ENCODE peak calls at places on chromosomes 6 and 20, in eight cellular contexts. One of them, this sample, is unnamed.

GRCh38 chr6:36984581-36985383 is 1.2 kb downstream of the MTCH1 start:
- DNase-seq in heart right ventricle: no peak
- DNase-seq in endothelial cell of umbilical vein: peak; percentile 68
- DNase-seq in PC-3: peak; percentile 61
- DNase-seq in heart left ventricle: no peak
- DNase-seq in psoas muscle: peak; percentile 57
- DNase-seq in tibial artery: peak; percentile 77
- DNase-seq in suprapubic skin: no peak
- DNase-seq in this sample: peak; percentile 47

GRCh38 chr20:22966787-22967464 is 68.2 kb upstream of the SSTR4 start:
- DNase-seq in heart right ventricle: no peak
- DNase-seq in tibial artery: no peak
- DNase-seq in heart left ventricle: no peak
- DNase-seq in endothelial cell of umbilical vein: no peak
- DNase-seq in PC-3: no peak
- DNase-seq in suprapubic skin: no peak
- DNase-seq in psoas muscle: no peak
- DNase-seq in this sample: no peak

GRCh38 chr6:79570129-79570801 is 33.0 kb upstream of the LCA5 start:
- DNase-seq in suprapubic skin: no peak
- DNase-seq in tibial artery: no peak
- DNase-seq in heart left ventricle: no peak
- DNase-seq in heart right ventricle: no peak
- DNase-seq in PC-3: peak; percentile 76
- DNase-seq in endothelial cell of umbilical vein: peak; percentile 70
- DNase-seq in psoas muscle: no peak
- DNase-seq in this sample: peak; percentile 42

GRCh38 chr6:37320649-37321048 is 33.1 kb upstream of the RNF8 start:
- DNase-seq in suprapubic skin: no peak
- DNase-seq in tibial artery: no peak
- DNase-seq in PC-3: no peak
- DNase-seq in endothelial cell of umbilical vein: no peak
- DNase-seq in psoas muscle: no peak
- DNase-seq in heart right ventricle: no peak
- DNase-seq in heart left ventricle: no peak
- DNase-seq in this sample: no peak

GRCh38 chr20:32113861-32114260 is 4.3 kb downstream of the TM9SF4 start:
- DNase-seq in psoas muscle: no peak
- DNase-seq in tibial artery: no peak
- DNase-seq in endothelial cell of umbilical vein: no peak
- DNase-seq in PC-3: no peak
- DNase-seq in suprapubic skin: no peak
- DNase-seq in heart left ventricle: no peak
- DNase-seq in heart right ventricle: no peak
- DNase-seq in this sample: no peak

GRCh38 chr6:23650676-23651075 is 475.3 kb upstream of the NRSN1 start:
- DNase-seq in psoas muscle: no peak
- DNase-seq in tibial artery: no peak
- DNase-seq in heart right ventricle: no peak
- DNase-seq in PC-3: peak; percentile 8
- DNase-seq in heart left ventricle: no peak
- DNase-seq in suprapubic skin: no peak
- DNase-seq in endothelial cell of umbilical vein: no peak
- DNase-seq in this sample: no peak

GRCh38 chr6:168157272-168158007 is 78.4 kb upstream of the FRMD1 start:
- DNase-seq in heart right ventricle: no peak
- DNase-seq in suprapubic skin: peak; percentile 65
- DNase-seq in tibial artery: peak; percentile 35
- DNase-seq in heart left ventricle: no peak
- DNase-seq in psoas muscle: no peak
- DNase-seq in PC-3: peak; percentile 38
- DNase-seq in endothelial cell of umbilical vein: no peak
- DNase-seq in this sample: no peak

GRCh38 chr20:45910670-45911485 is 1.1 kb downstream of the PLTP start:
- DNase-seq in heart left ventricle: peak; percentile 97
- DNase-seq in suprapubic skin: peak; percentile 99
- DNase-seq in psoas muscle: peak; percentile 95
- DNase-seq in PC-3: peak; percentile 99
- DNase-seq in endothelial cell of umbilical vein: peak; percentile 100
- DNase-seq in heart right ventricle: peak; percentile 95
- DNase-seq in tibial artery: peak; percentile 99
- DNase-seq in this sample: peak; percentile 97

GRCh38 chr20:31559704-31560093 is 45.4 kb upstream of the ID1 start:
- DNase-seq in psoas muscle: no peak
- DNase-seq in tibial artery: no peak
- DNase-seq in suprapubic skin: no peak
- DNase-seq in heart left ventricle: no peak
- DNase-seq in PC-3: no peak
- DNase-seq in endothelial cell of umbilical vein: no peak
- DNase-seq in heart right ventricle: no peak
- DNase-seq in this sample: no peak

GRCh38 chr6:167937301-167937700 is 60.2 kb upstream of the KIF25 start:
- DNase-seq in PC-3: no peak
- DNase-seq in heart left ventricle: no peak
- DNase-seq in endothelial cell of umbilical vein: no peak
- DNase-seq in heart right ventricle: no peak
- DNase-seq in psoas muscle: no peak
- DNase-seq in suprapubic skin: no peak
- DNase-seq in tibial artery: no peak
- DNase-seq in this sample: no peak

GRCh38 chr6:29666826-29667130 is 9.9 kb downstream of the MOG start:
- DNase-seq in endothelial cell of umbilical vein: no peak
- DNase-seq in heart left ventricle: no peak
- DNase-seq in psoas muscle: no peak
- DNase-seq in suprapubic skin: no peak
- DNase-seq in tibial artery: peak; percentile 3
- DNase-seq in heart right ventricle: no peak
- DNase-seq in PC-3: no peak
- DNase-seq in this sample: no peak
- H3K27me3 ChIP-seq in endothelial cell of umbilical vein: peaks cover 22% of the 10 kb centered on the region
- H3K27me3 ChIP-seq in heart left ventricle: no peaks in the 10 kb centered on the region
- H3K27me3 ChIP-seq in psoas muscle: peaks cover 4% of the 10 kb centered on the region
- H3K27me3 ChIP-seq in suprapubic skin: peaks cover 42% of the 10 kb centered on the region
- H3K27me3 ChIP-seq in tibial artery: peaks cover 26% of the 10 kb centered on the region
- H3K27me3 ChIP-seq in heart right ventricle: no peaks in the 10 kb centered on the region
- H3K27me3 ChIP-seq in PC-3: peaks cover 18% of the 10 kb centered on the region
- H3K27me3 ChIP-seq in this sample: no peaks in the 10 kb centered on the region

GRCh38 chr20:42125426-42125825 is 507.2 kb upstream of the CHD6 start:
- DNase-seq in suprapubic skin: no peak
- DNase-seq in endothelial cell of umbilical vein: no peak
- DNase-seq in heart left ventricle: no peak
- DNase-seq in tibial artery: no peak
- DNase-seq in PC-3: no peak
- DNase-seq in psoas muscle: no peak
- DNase-seq in heart right ventricle: no peak
- DNase-seq in this sample: no peak
- H3K9me3 ChIP-seq in suprapubic skin: no peaks in the 10 kb centered on the region
- H3K9me3 ChIP-seq in endothelial cell of umbilical vein: peaks cover 7% of the 10 kb centered on the region
- H3K9me3 ChIP-seq in heart left ventricle: no peaks in the 10 kb centered on the region
- H3K9me3 ChIP-seq in tibial artery: no peaks in the 10 kb centered on the region
- H3K9me3 ChIP-seq in PC-3: peaks cover 22% of the 10 kb centered on the region
- H3K9me3 ChIP-seq in psoas muscle: no peaks in the 10 kb centered on the region
- H3K9me3 ChIP-seq in heart right ventricle: no peaks in the 10 kb centered on the region
- H3K9me3 ChIP-seq in this sample: no peaks in the 10 kb centered on the region

GRCh38 chr20:25295386-25296093 is 47.7 kb downstream of the PYGB start:
- DNase-seq in suprapubic skin: no peak
- DNase-seq in heart left ventricle: no peak
- DNase-seq in PC-3: no peak
- DNase-seq in tibial artery: peak; percentile 87
- DNase-seq in psoas muscle: peak; percentile 64
- DNase-seq in endothelial cell of umbilical vein: no peak
- DNase-seq in heart right ventricle: peak; percentile 68
- DNase-seq in this sample: no peak
- H3K27ac ChIP-seq in suprapubic skin: peak overlapping the region; percentile 39
- H3K27ac ChIP-seq in heart left ventricle: peak overlapping the region; percentile 78
- H3K27ac ChIP-seq in PC-3: no peak overlapping the region
- H3K27ac ChIP-seq in tibial artery: peak overlapping the region; percentile 13
- H3K27ac ChIP-seq in psoas muscle: peak overlapping the region; percentile 84
- H3K27ac ChIP-seq in endothelial cell of umbilical vein: no peak overlapping the region
- H3K27ac ChIP-seq in heart right ventricle: peak overlapping the region; percentile 77
- H3K27ac ChIP-seq in this sample: no peak overlapping the region

GRCh38 chr6:147507162-147508072 is 1.1 kb upstream of the SAMD5 start:
- DNase-seq in PC-3: peak; percentile 33
- DNase-seq in psoas muscle: no peak
- DNase-seq in endothelial cell of umbilical vein: peak; percentile 26
- DNase-seq in suprapubic skin: no peak
- DNase-seq in tibial artery: no peak
- DNase-seq in heart left ventricle: no peak
- DNase-seq in heart right ventricle: peak; percentile 15
- DNase-seq in this sample: no peak
- H3K27me3 ChIP-seq in PC-3: no peaks in the 10 kb centered on the region
- H3K27me3 ChIP-seq in psoas muscle: no peaks in the 10 kb centered on the region
- H3K27me3 ChIP-seq in endothelial cell of umbilical vein: no peaks in the 10 kb centered on the region
- H3K27me3 ChIP-seq in suprapubic skin: peaks cover 41% of the 10 kb centered on the region
- H3K27me3 ChIP-seq in tibial artery: no peaks in the 10 kb centered on the region
- H3K27me3 ChIP-seq in heart left ventricle: peaks cover 4% of the 10 kb centered on the region
- H3K27me3 ChIP-seq in heart right ventricle: no peaks in the 10 kb centered on the region
- H3K27me3 ChIP-seq in this sample: no peaks in the 10 kb centered on the region

DNA sequence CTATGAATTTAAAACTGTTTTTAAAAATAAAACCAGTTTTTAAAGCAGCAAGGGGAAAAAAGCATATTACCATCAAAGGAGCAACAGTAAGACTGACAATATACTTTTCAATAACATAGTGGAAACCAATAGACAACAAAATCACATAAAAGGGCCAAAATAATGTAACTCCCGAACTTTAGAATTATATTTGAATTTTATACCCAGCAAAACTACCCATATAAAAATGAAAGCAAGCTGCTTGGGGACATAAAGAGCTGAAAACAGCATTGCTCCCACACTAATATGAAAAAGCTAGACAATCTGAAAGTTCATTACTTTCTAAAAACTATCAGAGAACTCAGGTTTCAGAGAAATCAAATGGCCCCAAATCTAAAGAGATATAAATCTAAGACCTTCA is 199.4 kb upstream of the ARID1B start:
- DNase-seq in endothelial cell of umbilical vein: no peak
- DNase-seq in heart right ventricle: no peak
- DNase-seq in psoas muscle: no peak
- DNase-seq in heart left ventricle: no peak
- DNase-seq in tibial artery: no peak
- DNase-seq in suprapubic skin: no peak
- DNase-seq in PC-3: no peak
- DNase-seq in this sample: no peak
- H3K9me3 ChIP-seq in endothelial cell of umbilical vein: no peaks in the 10 kb centered on the region
- H3K9me3 ChIP-seq in heart right ventricle: peaks cover 12% of the 10 kb centered on the region
- H3K9me3 ChIP-seq in psoas muscle: peaks cover 9% of the 10 kb centered on the region
- H3K9me3 ChIP-seq in heart left ventricle: peaks cover 29% of the 10 kb centered on the region
- H3K9me3 ChIP-seq in tibial artery: peaks cover 32% of the 10 kb centered on the region
- H3K9me3 ChIP-seq in suprapubic skin: peaks cover 20% of the 10 kb centered on the region
- H3K9me3 ChIP-seq in PC-3: no peaks in the 10 kb centered on the region
- H3K9me3 ChIP-seq in this sample: peaks cover 12% of the 10 kb centered on the region

GRCh38 chr6:137701942-137702341 is 165.1 kb upstream of the TNFAIP3 start:
- DNase-seq in suprapubic skin: no peak
- DNase-seq in heart right ventricle: no peak
- DNase-seq in tibial artery: no peak
- DNase-seq in endothelial cell of umbilical vein: no peak
- DNase-seq in PC-3: no peak
- DNase-seq in psoas muscle: no peak
- DNase-seq in heart left ventricle: no peak
- DNase-seq in this sample: no peak

GRCh38 chr6:137700751-137701477 is 166.1 kb upstream of the TNFAIP3 start:
- DNase-seq in endothelial cell of umbilical vein: no peak
- DNase-seq in PC-3: no peak
- DNase-seq in psoas muscle: no peak
- DNase-seq in suprapubic skin: no peak
- DNase-seq in heart left ventricle: no peak
- DNase-seq in tibial artery: no peak
- DNase-seq in heart right ventricle: no peak
- DNase-seq in this sample: no peak

GRCh38 chr6:137705166-137706064 is 161.6 kb upstream of the TNFAIP3 start:
- DNase-seq in tibial artery: peak; percentile 72
- DNase-seq in heart left ventricle: peak; percentile 74
- DNase-seq in heart right ventricle: peak; percentile 59
- DNase-seq in PC-3: peak; percentile 72
- DNase-seq in suprapubic skin: no peak
- DNase-seq in psoas muscle: peak; percentile 52
- DNase-seq in endothelial cell of umbilical vein: peak; percentile 70
- DNase-seq in this sample: peak; percentile 58

GRCh38 chr6:137704802-137705165 is 162.3 kb upstream of the TNFAIP3 start:
- DNase-seq in suprapubic skin: no peak
- DNase-seq in tibial artery: no peak
- DNase-seq in endothelial cell of umbilical vein: no peak
- DNase-seq in heart right ventricle: no peak
- DNase-seq in PC-3: no peak
- DNase-seq in psoas muscle: no peak
- DNase-seq in heart left ventricle: no peak
- DNase-seq in this sample: no peak

GRCh38 chr6:137702791-137703424 is 164.2 kb upstream of the TNFAIP3 start:
- DNase-seq in psoas muscle: no peak
- DNase-seq in suprapubic skin: no peak
- DNase-seq in heart right ventricle: no peak
- DNase-seq in endothelial cell of umbilical vein: no peak
- DNase-seq in PC-3: no peak
- DNase-seq in heart left ventricle: no peak
- DNase-seq in tibial artery: no peak
- DNase-seq in this sample: no peak
- H3K27ac ChIP-seq in psoas muscle: peak overlapping the region; percentile 80
- H3K27ac ChIP-seq in suprapubic skin: no peak overlapping the region
- H3K27ac ChIP-seq in heart right ventricle: peak overlapping the region; percentile 81
- H3K27ac ChIP-seq in endothelial cell of umbilical vein: no peak overlapping the region
- H3K27ac ChIP-seq in PC-3: no peak overlapping the region
- H3K27ac ChIP-seq in heart left ventricle: peak overlapping the region; percentile 33
- H3K27ac ChIP-seq in tibial artery: no peak overlapping the region
- H3K27ac ChIP-seq in this sample: peak overlapping the region; percentile 30

GRCh38 chr20:62472020-62472342 is 3.8 kb downstream of the GATA5 start:
- DNase-seq in heart left ventricle: no peak
- DNase-seq in tibial artery: no peak
- DNase-seq in PC-3: no peak
- DNase-seq in psoas muscle: no peak
- DNase-seq in heart right ventricle: no peak
- DNase-seq in suprapubic skin: no peak
- DNase-seq in endothelial cell of umbilical vein: no peak
- DNase-seq in this sample: no peak

GRCh38 chr20:62470459-62470858 is 5.3 kb downstream of the GATA5 start:
- DNase-seq in suprapubic skin: no peak
- DNase-seq in endothelial cell of umbilical vein: no peak
- DNase-seq in psoas muscle: no peak
- DNase-seq in heart right ventricle: no peak
- DNase-seq in tibial artery: no peak
- DNase-seq in heart left ventricle: no peak
- DNase-seq in PC-3: no peak
- DNase-seq in this sample: no peak

GRCh38 chr20:62472343-62473199 is 3.2 kb downstream of the GATA5 start:
- DNase-seq in heart right ventricle: no peak
- DNase-seq in PC-3: no peak
- DNase-seq in tibial artery: no peak
- DNase-seq in endothelial cell of umbilical vein: no peak
- DNase-seq in psoas muscle: no peak
- DNase-seq in heart left ventricle: no peak
- DNase-seq in suprapubic skin: no peak
- DNase-seq in this sample: no peak

GRCh38 chr20:62469352-62469751 is 6.4 kb downstream of the GATA5 start:
- DNase-seq in heart right ventricle: no peak
- DNase-seq in endothelial cell of umbilical vein: no peak
- DNase-seq in psoas muscle: no peak
- DNase-seq in tibial artery: no peak
- DNase-seq in PC-3: no peak
- DNase-seq in heart left ventricle: no peak
- DNase-seq in suprapubic skin: no peak
- DNase-seq in this sample: no peak

GRCh38 chr20:62470003-62470402 is 5.8 kb downstream of the GATA5 start:
- DNase-seq in suprapubic skin: no peak
- DNase-seq in heart left ventricle: no peak
- DNase-seq in tibial artery: no peak
- DNase-seq in PC-3: no peak
- DNase-seq in psoas muscle: no peak
- DNase-seq in endothelial cell of umbilical vein: no peak
- DNase-seq in heart right ventricle: no peak
- DNase-seq in this sample: no peak
- H3K27me3 ChIP-seq in suprapubic skin: peaks cover 96% of the 10 kb centered on the region
- H3K27me3 ChIP-seq in heart left ventricle: peaks cover 8% of the 10 kb centered on the region
- H3K27me3 ChIP-seq in tibial artery: peaks cover 94% of the 10 kb centered on the region
- H3K27me3 ChIP-seq in PC-3: peaks cover 25% of the 10 kb centered on the region
- H3K27me3 ChIP-seq in psoas muscle: no peaks in the 10 kb centered on the region
- H3K27me3 ChIP-seq in endothelial cell of umbilical vein: peaks cover 14% of the 10 kb centered on the region
- H3K27me3 ChIP-seq in heart right ventricle: peaks cover 9% of the 10 kb centered on the region
- H3K27me3 ChIP-seq in this sample: peaks cover 12% of the 10 kb centered on the region

GRCh38 chr20:15848126-15848525 is 725.1 kb downstream of the KIF16B start:
- DNase-seq in heart right ventricle: no peak
- DNase-seq in tibial artery: no peak
- DNase-seq in psoas muscle: no peak
- DNase-seq in suprapubic skin: no peak
- DNase-seq in PC-3: no peak
- DNase-seq in heart left ventricle: no peak
- DNase-seq in endothelial cell of umbilical vein: no peak
- DNase-seq in this sample: no peak
- H3K9me3 ChIP-seq in heart right ventricle: no peaks in the 10 kb centered on the region
- H3K9me3 ChIP-seq in tibial artery: no peaks in the 10 kb centered on the region
- H3K9me3 ChIP-seq in psoas muscle: no peaks in the 10 kb centered on the region
- H3K9me3 ChIP-seq in suprapubic skin: no peaks in the 10 kb centered on the region
- H3K9me3 ChIP-seq in PC-3: no peaks in the 10 kb centered on the region
- H3K9me3 ChIP-seq in heart left ventricle: no peaks in the 10 kb centered on the region
- H3K9me3 ChIP-seq in endothelial cell of umbilical vein: no peaks in the 10 kb centered on the region
- H3K9me3 ChIP-seq in this sample: no peaks in the 10 kb centered on the region

This sample was measured in lung.